ENCODE peak calls at places on chromosomes 2 and 18, in four cellular contexts. V, O, A and U are unnamed samples.

GRCh38 chr18:22044474-22045220 is 124.7 kb upstream of the GATA6 start:
- DNase-seq in O (no peak), V (no peak), A (no peak), U (no peak)

GRCh38 chr2:196330645-196331044 is 159.3 kb upstream of the STK17B start:
- DNase-seq in A (no peak), V (no peak), O (no peak), U (no peak)

GRCh38 chr18:37207343-37207742 is 358.3 kb downstream of the CELF4 start:
- DNase-seq in O (no peak), V (no peak), A (no peak), U (no peak)

GRCh38 chr2:41853427-41854191 is 194.2 kb upstream of the PKDCC start:
- DNase-seq in A (peak; percentile 8), V (peak; percentile 27), O (peak; percentile 70), U (peak; percentile 72)

GRCh38 chr2:41913311-41913710 is 134.5 kb upstream of the PKDCC start:
- DNase-seq in A (no peak), V (no peak), O (no peak), U (no peak)

GRCh38 chr2:45793998-45794720 is 142.7 kb downstream of the PRKCE start:
- DNase-seq in O (no peak), V (no peak), A (no peak), U (peak; percentile 76)

GRCh38 chr2:30334738-30335426 is 103.5 kb downstream of the LBH start:
- DNase-seq in V (peak; percentile 3), O (no peak), A (no peak), U (no peak)

GRCh38 chr2:221850076-221850475 is 278.0 kb upstream of the EPHA4 start:
- DNase-seq in A (no peak), O (no peak), V (no peak), U (no peak)

GRCh38 chr2:85066874-85067351 is 66.3 kb upstream of the TCF7L1 start:
- DNase-seq in V (peak; percentile 52), A (peak; percentile 33), O (peak; percentile 87), U (peak; percentile 90)

GRCh38 chr2:24970483-24971299 is 1.1 kb downstream of the DNAJC27 start:
- DNase-seq in V (no peak), A (no peak), O (peak; percentile 41), U (peak; percentile 46)

GRCh38 chr18:3773303-3773702 is 323.3 kb downstream of the TGIF1 start:
- DNase-seq in O (no peak), V (peak; percentile 35), A (no peak), U (peak; percentile 20)

GRCh38 chr2:53403836-53404413 is 363.7 kb upstream of the CHAC2 start:
- DNase-seq in A (no peak), O (no peak), V (no peak), U (peak; percentile 56)